ENCODE peak calls at places on chromosomes 6 and 20, in ten cellular contexts. T is CD8-positive, alpha-beta T cell; P is B cell; K is BE2C; D is astrocyte of the cerebellum; I is A673; N is pancreas; E is RWPE2; C is neural progenitor cell; L is A549. J is an unnamed sample.

GRCh38 chr6:165704001-165704748 is 41.1 kb upstream of the PDE10A start:
- DNase-seq in K (no peak), I (no peak), D (peak), N (no peak), P (no peak), E (no peak), T (no peak), C (peak), L (no peak), J (no peak)

GRCh38 chr6:83192456-83192855 is 609 bp downstream of the PGM3 start:
- DNase-seq in N (no peak), K (no peak), C (no peak), D (no peak), I (no peak), T (no peak), E (no peak), P (no peak), L (no peak), J (no peak)

GRCh38 chr6:18362058-18362561 is 25.0 kb upstream of the RNF144B start:
- DNase-seq in T (no peak), N (no peak), K (no peak), C (no peak), P (no peak), L (no peak), I (no peak), E (no peak), D (peak), J (no peak)

GRCh38 chr6:33417127-33417902 is 592 bp downstream of the CUTA start:
- DNase-seq in N (peak), D (peak), L (peak), K (no peak), I (no peak), C (peak), E (no peak), P (no peak), T (no peak), J (no peak)

GRCh38 chr6:37047421-37047931 is 42.0 kb downstream of the FGD2 start:
- DNase-seq in C (no peak), P (no peak), L (no peak), K (no peak), D (no peak), N (no peak), E (no peak), I (no peak), T (no peak), J (no peak)

GRCh38 chr20:1711826-1712601 is 54.4 kb upstream of the SIRPG start:
- DNase-seq in P (no peak), N (no peak), E (no peak), D (no peak), I (peak), L (no peak), C (no peak), T (no peak), K (peak), J (no peak)

GRCh38 chr6:126181890-126182289 is 158.0 kb upstream of the CENPW start:
- DNase-seq in T (no peak), E (no peak), I (no peak), K (no peak), L (no peak), C (no peak), P (no peak), D (no peak), N (no peak), J (no peak)

GRCh38 chr6:14316911-14317535 is 199.5 kb downstream of the CD83 start:
- DNase-seq in C (peak), T (no peak), D (no peak), I (no peak), K (no peak), E (no peak), P (peak), L (peak), N (peak), J (peak)

GRCh38 chr6:111686249-111686997 is 80.7 kb upstream of the TRAF3IP2 start:
- DNase-seq in I (peak), T (no peak), K (peak), N (no peak), D (no peak), E (no peak), P (no peak), C (peak), L (no peak), J (no peak)

GRCh38 chr6:148147431-148147830 is 195.2 kb upstream of the SASH1 start:
- DNase-seq in T (no peak), L (no peak), N (no peak), C (no peak), P (no peak), E (no peak), D (no peak), I (no peak), K (no peak), J (no peak)

GRCh38 chr6:25889877-25890853 is 16.1 kb upstream of the SLC17A3 start:
- DNase-seq in E (no peak), T (no peak), N (peak), I (peak), D (no peak), C (peak), L (no peak), K (peak), P (no peak), J (no peak)

GRCh38 chr6:70520575-70520974 is 46.2 kb upstream of the SDHAF4 start:
- DNase-seq in E (no peak), L (peak), D (no peak), T (no peak), I (peak), P (no peak), C (no peak), N (no peak), K (no peak), J (peak)

GRCh38 chr6:593907-594212 is 63.0 kb downstream of the HUS1B start:
- DNase-seq in C (peak), E (no peak), I (no peak), P (no peak), T (no peak), D (no peak), N (no peak), K (no peak), L (no peak), J (no peak)

GRCh38 chr6:90462102-90462501 is 124.8 kb downstream of the MAP3K7 start:
- DNase-seq in T (no peak), K (no peak), N (no peak), I (no peak), L (no peak), D (no peak), P (no peak), E (no peak), C (no peak), J (no peak)

GRCh38 chr20:50248104-50248631 is 57.5 kb downstream of the CEBPB start:
- DNase-seq in I (no peak), T (no peak), C (no peak), L (no peak), E (no peak), K (no peak), D (no peak), N (no peak), P (no peak), J (no peak)

GRCh38 chr20:26279224-26279623 is 582.6 kb upstream of the ZNF337 start:
- DNase-seq in L (no peak), I (no peak), N (no peak), D (no peak), C (no peak), T (no peak), K (no peak), E (no peak), P (no peak), J (no peak)

GRCh38 chr20:45187693-45188092 is 13.0 kb downstream of the PI3 start:
- DNase-seq in D (no peak), T (no peak), E (no peak), L (no peak), P (no peak), N (no peak), I (no peak), C (no peak), K (no peak), J (no peak)

GRCh38 chr20:24560571-24561485 is 91.4 kb downstream of the SYNDIG1 start:
- DNase-seq in N (no peak), C (no peak), L (no peak), P (no peak), K (no peak), D (peak), I (no peak), T (no peak), E (no peak), J (no peak)

GRCh38 chr20:55893031-55893430 is 112.3 kb downstream of the CBLN4 start:
- DNase-seq in N (no peak), L (no peak), P (no peak), T (no peak), I (no peak), K (no peak), D (no peak), C (no peak), E (no peak), J (no peak)

GRCh38 chr6:139515511-139515910 is 141.1 kb upstream of the CITED2 start:
- DNase-seq in N (no peak), I (no peak), T (no peak), E (no peak), P (no peak), D (no peak), L (no peak), C (no peak), K (no peak), J (peak)

GRCh38 chr6:38776515-38776914 is 61.4 kb downstream of the DNAH8 start:
- DNase-seq in P (no peak), E (no peak), N (no peak), L (no peak), D (no peak), C (no peak), T (no peak), K (no peak), I (no peak), J (no peak)

GRCh38 chr20:57065646-57066045 is 200.8 kb downstream of the BMP7 start:
- DNase-seq in P (no peak), T (no peak), K (no peak), L (no peak), N (no peak), I (no peak), C (peak), D (no peak), E (peak), J (no peak)

GRCh38 chr20:33074675-33075074 is 4.8 kb upstream of the BPIFB4 start:
- DNase-seq in C (no peak), K (no peak), E (no peak), P (no peak), D (no peak), N (no peak), I (no peak), T (no peak), L (no peak), J (no peak)

GRCh38 chr6:39914239-39914638 is 20.0 kb downstream of the MOCS1 start:
- DNase-seq in P (no peak), T (no peak), L (no peak), C (no peak), K (no peak), N (no peak), D (no peak), I (no peak), E (no peak), J (no peak)

GRCh38 chr6:127532991-127533390 is 13.9 kb upstream of the MTCL3 start:
- DNase-seq in T (no peak), C (no peak), L (no peak), P (no peak), I (no peak), D (no peak), E (no peak), N (no peak), K (no peak), J (no peak)

GRCh38 chr20:10067305-10067704 is 32.5 kb downstream of the ANKEF1 start:
- DNase-seq in I (no peak), D (no peak), K (no peak), C (no peak), L (no peak), N (no peak), E (no peak), P (no peak), T (no peak), J (no peak)

GRCh38 chr6:99431901-99432300 is 6.8 kb upstream of the PNISR start:
- DNase-seq in P (no peak), T (no peak), I (no peak), L (no peak), C (no peak), E (no peak), K (no peak), N (no peak), D (no peak), J (no peak)

GRCh38 chr20:11338506-11339306 is 579.0 kb upstream of the BTBD3 start:
- DNase-seq in E (no peak), I (no peak), D (no peak), T (no peak), K (no peak), P (no peak), L (no peak), C (no peak), N (no peak), J (no peak)

GRCh38 chr6:150813319-150813992 is 52.0 kb upstream of the MTHFD1L start:
- DNase-seq in T (no peak), P (peak), E (no peak), C (no peak), N (no peak), K (no peak), L (no peak), D (no peak), I (peak), J (peak)

GRCh38 chr20:61763740-61764400 is 301.8 kb downstream of the TAF4 start:
- DNase-seq in K (no peak), C (no peak), L (no peak), T (no peak), N (no peak), P (no peak), D (no peak), I (no peak), E (peak), J (no peak)

GRCh38 chr6:111709615-111710398 is 104.1 kb upstream of the TRAF3IP2 start:
- DNase-seq in L (peak), P (peak), C (peak), T (peak), D (peak), N (peak), K (peak), E (no peak), I (peak), J (peak)

GRCh38 chr20:5497556-5497955 is 180.8 kb upstream of the PROKR2 start:
- DNase-seq in L (no peak), T (no peak), P (no peak), N (no peak), E (no peak), K (no peak), C (no peak), I (no peak), D (no peak), J (no peak)

GRCh38 chr6:86526238-86526637 is 411.1 kb upstream of the HTR1E start:
- DNase-seq in K (no peak), I (no peak), P (no peak), C (no peak), D (no peak), L (no peak), N (no peak), E (no peak), T (no peak), J (no peak)

GRCh38 chr20:25249198-25249931 is 1.5 kb downstream of the PYGB start:
- DNase-seq in L (no peak), N (no peak), T (no peak), K (no peak), D (no peak), I (no peak), E (no peak), C (no peak), P (no peak), J (no peak)

GRCh38 chr6:71206086-71206485 is 82.5 kb upstream of the OGFRL1 start:
- DNase-seq in P (no peak), C (no peak), T (no peak), I (no peak), E (no peak), N (no peak), D (no peak), L (no peak), K (no peak), J (no peak)

GRCh38 chr6:66561479-66561878 is 854.5 kb upstream of the EYS start:
- DNase-seq in I (no peak), L (no peak), P (no peak), D (no peak), K (no peak), E (no peak), T (no peak), C (no peak), N (no peak), J (no peak)

GRCh38 chr6:66556936-66557335 is 849.9 kb upstream of the EYS start:
- DNase-seq in K (no peak), D (no peak), C (no peak), P (no peak), N (no peak), I (peak), L (no peak), E (no peak), T (no peak), J (no peak)

GRCh38 chr6:66555082-66555481 is 848.1 kb upstream of the EYS start:
- DNase-seq in E (no peak), C (no peak), N (no peak), P (no peak), D (no peak), I (no peak), T (no peak), L (no peak), K (no peak), J (no peak)

GRCh38 chr6:66558189-66558588 is 851.2 kb upstream of the EYS start:
- DNase-seq in E (no peak), P (no peak), L (no peak), I (peak), T (no peak), D (no peak), K (peak), N (no peak), C (no peak), J (no peak)
- TF ChIP-seq CTCF in E (no peak), P (no peak), L (no peak), I (peak), T (no peak), D (no peak), K (peak), N (no peak), C (peak), J (no peak)

DNA sequence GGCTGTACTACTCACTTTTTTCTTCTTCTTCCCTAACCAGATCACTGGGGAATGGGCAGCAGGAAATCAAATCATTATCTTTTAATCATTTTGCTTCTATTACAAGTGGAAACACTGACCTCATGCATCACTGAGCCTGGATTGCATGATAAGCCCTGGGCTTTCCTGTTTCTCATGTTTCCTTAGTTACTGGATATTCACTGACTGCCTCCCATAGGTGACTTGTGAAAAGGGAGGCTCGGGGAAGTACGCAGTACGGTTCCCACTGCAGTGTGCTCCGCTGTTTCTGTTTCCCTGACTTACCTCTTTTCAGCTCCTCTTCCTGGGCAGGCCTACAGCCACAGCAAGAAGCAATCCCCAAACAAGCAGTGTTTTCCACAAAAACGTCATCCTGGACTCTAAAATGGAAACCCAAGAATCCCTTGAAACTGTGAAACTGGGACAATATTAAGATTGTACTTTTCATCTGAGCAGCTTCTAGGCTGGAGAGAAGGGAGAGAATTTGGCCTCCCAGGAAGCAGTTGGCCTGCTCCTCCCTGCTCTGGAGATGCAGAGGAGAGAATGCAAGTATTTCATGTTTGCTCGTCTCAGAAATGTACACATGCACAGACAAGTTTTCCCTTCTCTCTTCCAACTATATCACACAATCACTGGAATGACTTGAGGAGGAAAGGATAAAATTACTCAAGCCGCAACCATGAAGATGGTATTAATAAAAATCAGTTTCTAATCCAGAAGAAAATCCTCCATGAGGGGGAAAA is 13.1 kb downstream of the BTNL2 start:
- DNase-seq in N (no peak), T (no peak), I (peak), P (no peak), L (no peak), D (no peak), C (no peak), K (no peak), E (no peak), J (no peak)
- TF ChIP-seq CTCF in N (no peak), T (no peak), I (peak), P (no peak), L (no peak), D (no peak), C (no peak), K (no peak), E (peak), J (no peak)

DNA sequence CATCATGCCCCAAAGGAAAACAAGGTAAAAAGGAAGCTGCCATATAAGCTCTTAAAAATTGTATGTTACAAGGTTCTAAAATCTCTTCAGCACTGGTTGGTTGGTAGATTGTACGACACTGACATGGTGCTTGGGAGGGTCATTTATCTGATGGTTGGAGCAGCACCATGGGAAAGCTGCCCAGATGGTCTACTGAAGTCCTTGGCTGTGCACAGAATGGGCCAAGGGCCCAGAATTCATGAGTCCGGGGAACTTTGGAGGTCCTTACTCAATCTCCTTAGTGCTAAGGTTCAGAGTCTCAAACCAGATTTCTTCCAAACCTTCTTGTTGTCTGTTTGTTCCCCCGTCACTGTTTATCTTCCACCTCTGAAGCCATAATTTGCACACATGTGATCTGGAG is 314.4 kb downstream of the ESR1 start:
- DNase-seq in E (no peak), C (no peak), L (no peak), P (no peak), N (no peak), D (no peak), I (no peak), K (no peak), T (no peak), J (no peak)
- TF ChIP-seq CTCF in E (no peak), C (no peak), L (no peak), P (no peak), N (no peak), D (no peak), I (no peak), K (no peak), T (no peak), J (no peak)

DNA sequence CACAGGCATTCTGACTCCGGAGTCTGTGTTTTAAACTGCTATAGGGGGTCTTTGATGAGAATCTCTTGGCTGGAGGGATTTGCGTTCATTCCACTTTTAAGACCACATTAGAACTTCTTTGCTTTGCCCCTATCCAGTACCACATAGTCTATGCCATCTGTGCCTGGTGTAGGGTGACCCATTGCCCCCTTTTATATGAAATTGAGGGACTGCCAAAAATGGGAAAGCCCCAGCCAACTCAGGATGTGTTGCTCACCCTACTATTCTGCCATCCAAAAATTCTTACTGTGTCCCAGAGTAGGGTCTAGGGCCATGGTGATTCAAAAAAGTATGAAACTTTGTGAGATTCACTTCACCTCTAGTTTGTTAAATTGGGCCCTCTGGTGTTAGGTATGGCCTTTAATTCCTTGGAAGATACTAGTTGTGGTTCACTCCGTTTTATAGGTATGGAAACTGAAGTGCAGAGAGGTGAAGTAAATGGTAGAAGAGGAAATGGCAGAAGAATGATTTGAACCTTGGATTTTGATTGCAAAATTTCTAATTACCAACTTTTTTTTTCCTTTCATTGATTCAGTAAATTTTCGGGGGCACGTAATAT is 1.4 kb downstream of the PFDN4 start:
- DNase-seq in L (no peak), T (no peak), C (no peak), E (no peak), D (no peak), I (no peak), P (no peak), K (no peak), N (no peak), J (no peak)
- TF ChIP-seq CTCF in L (peak), T (no peak), C (peak), E (peak), D (no peak), I (no peak), P (no peak), K (no peak), N (no peak), J (no peak)

DNA sequence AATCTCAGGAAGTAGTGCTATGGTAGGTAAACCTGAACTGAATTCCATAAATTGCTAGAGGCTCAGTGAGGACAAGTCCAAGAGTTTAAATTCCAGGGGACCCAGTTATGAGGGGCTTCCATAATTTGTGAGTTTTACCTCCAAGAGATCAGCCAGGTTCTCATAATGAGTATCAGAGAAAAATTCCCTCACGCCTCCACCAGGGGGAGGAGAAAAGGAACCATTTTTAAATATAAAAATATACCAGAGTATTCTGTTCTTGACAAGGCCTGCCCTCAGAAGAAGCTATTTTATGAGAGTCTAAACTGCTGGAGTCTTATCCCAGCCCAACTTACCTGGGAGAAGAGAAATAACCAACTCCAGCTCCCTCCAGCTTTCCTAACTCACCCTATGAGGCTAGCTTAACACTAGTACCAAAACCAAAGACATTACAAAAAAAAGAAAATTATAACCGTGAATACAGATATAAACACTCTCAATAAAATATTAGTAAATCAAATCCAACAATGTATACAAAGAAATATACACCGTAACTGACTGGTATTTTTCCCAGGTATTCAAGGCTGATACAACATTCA is 158.7 kb downstream of the TFAP2A start:
- DNase-seq in E (no peak), I (peak), L (peak), T (no peak), C (peak), P (no peak), D (no peak), N (no peak), K (no peak), J (peak)
- TF ChIP-seq CTCF in E (peak), I (peak), L (no peak), T (no peak), C (peak), P (no peak), D (peak), N (no peak), K (peak), J (no peak)

J was measured in GM20000.